ENCODE peak calls at places on chromosomes 4 and X, in five cellular contexts. Z, W, G, E and C are unnamed samples.

GRCh38 chrX:21524008-21524407 is 134.1 kb downstream of the KLHL34 start:
- DNase-seq in Z (no peak), W (no peak), G (no peak), E (no peak), C (no peak)

GRCh38 chrX:48595929-48596328 is 1.4 kb upstream of the WDR13 start:
- DNase-seq in Z (no peak), W (no peak), G (no peak), E (no peak), C (no peak)

GRCh38 chr4:165628572-165628971 is 244.5 kb upstream of the TLL1 start:
- DNase-seq in Z (no peak), W (no peak), G (no peak), E (no peak), C (no peak)

GRCh38 chrX:133653363-133653762 is 238.1 kb upstream of the GPC4 start:
- DNase-seq in Z (no peak), W (no peak), G (no peak), E (no peak), C (no peak)

GRCh38 chr4:65943076-65943475 is 272.8 kb upstream of the EPHA5 start:
- DNase-seq in Z (no peak), W (no peak), G (no peak), E (no peak), C (no peak)

GRCh38 chr4:145083891-145084640 is 13.9 kb downstream of the ANAPC10 start:
- DNase-seq in Z (no peak), W (no peak), G (no peak), E (no peak), C (no peak)

GRCh38 chr4:102761478-102761790 is 666 bp upstream of the MANBA start:
- DNase-seq in Z (no peak), W (no peak), G (peak), E (peak), C (no peak)

GRCh38 chr4:80448056-80448455 is 112.5 kb downstream of the CFAP299 start:
- DNase-seq in Z (no peak), W (no peak), G (no peak), E (no peak), C (no peak)

GRCh38 chr4:147530723-147531122 is 49.8 kb downstream of the EDNRA start:
- DNase-seq in Z (no peak), W (no peak), G (no peak), E (no peak), C (no peak)

GRCh38 chr4:71257761-71258160 is 81.1 kb upstream of the SLC4A4 start:
- DNase-seq in Z (no peak), W (no peak), G (no peak), E (no peak), C (no peak)

GRCh38 chrX:152072236-152072635 is 66.1 kb downstream of the MAGEA10 start:
- DNase-seq in Z (no peak), W (no peak), G (no peak), E (no peak), C (no peak)

GRCh38 chrX:116276191-116276700 is 105.7 kb downstream of the AGTR2 start:
- DNase-seq in Z (no peak), W (no peak), G (no peak), E (no peak), C (no peak)

GRCh38 chr4:187480146-187481145 is 515.1 kb upstream of the ZFP42 start:
- DNase-seq in Z (no peak), W (no peak), G (no peak), E (peak), C (no peak)

GRCh38 chr4:82529322-82529721 is 32.5 kb downstream of the TMEM150C start:
- DNase-seq in Z (no peak), W (no peak), G (no peak), E (no peak), C (no peak)

GRCh38 chrX:80879143-80879542 is 69.5 kb upstream of the BRWD3 start:
- DNase-seq in Z (no peak), W (no peak), G (no peak), E (peak), C (no peak)

GRCh38 chr4:10116625-10117423 is at the start of gene WDR1:
- DNase-seq in Z (peak), W (peak), G (peak), E (peak), C (peak)

GRCh38 chrX:2495595-2495994 is 5.2 kb downstream of the DHRSX start:
- DNase-seq in Z (peak), W (no peak), G (no peak), E (no peak), C (no peak)

GRCh38 chr4:87410157-87410556 is 12.2 kb upstream of the NUDT9 start:
- DNase-seq in Z (no peak), W (no peak), G (no peak), E (no peak), C (no peak)

GRCh38 chrX:72216973-72217372 is 21.9 kb downstream of the ERCC6L start:
- DNase-seq in Z (no peak), W (no peak), G (no peak), E (no peak), C (no peak)

GRCh38 chr4:101953949-101954348 is 163.4 kb downstream of the BANK1 start:
- DNase-seq in Z (no peak), W (no peak), G (no peak), E (no peak), C (no peak)

GRCh38 chr4:104488151-104488550 is 6.5 kb downstream of the CXXC4 start:
- DNase-seq in Z (no peak), W (no peak), G (no peak), E (no peak), C (no peak)

GRCh38 chr4:71211748-71212147 is 127.1 kb upstream of the SLC4A4 start:
- DNase-seq in Z (no peak), W (no peak), G (no peak), E (no peak), C (peak)

GRCh38 chr4:159855731-159856130 is 752.9 kb downstream of the RAPGEF2 start:
- DNase-seq in Z (no peak), W (no peak), G (no peak), E (no peak), C (no peak)

GRCh38 chrX:74063426-74064155 is 240.4 kb upstream of the ZCCHC13 start:
- DNase-seq in Z (no peak), W (no peak), G (no peak), E (no peak), C (no peak)

GRCh38 chrX:82816001-82816400 is 692.1 kb upstream of the POU3F4 start:
- DNase-seq in Z (no peak), W (no peak), G (no peak), E (no peak), C (no peak)

GRCh38 chr4:115219862-115220261 is 106.4 kb upstream of the NDST4 start:
- DNase-seq in Z (no peak), W (no peak), G (no peak), E (no peak), C (no peak)

GRCh38 chrX:125202486-125203378 is 116.9 kb upstream of the TEX13C start:
- DNase-seq in Z (no peak), W (no peak), G (no peak), E (no peak), C (no peak)

GRCh38 chrX:15761564-15762191 is 23.6 kb downstream of the CA5B start:
- DNase-seq in Z (no peak), W (no peak), G (no peak), E (peak), C (no peak)

GRCh38 chr4:88275516-88275915 is 8.8 kb downstream of the PPM1K start:
- DNase-seq in Z (no peak), W (no peak), G (no peak), E (no peak), C (no peak)

GRCh38 chr4:35559559-35560365 is 684.6 kb downstream of the ARAP2 start:
- DNase-seq in Z (no peak), W (no peak), G (no peak), E (no peak), C (no peak)

GRCh38 chr4:176441594-176441993 is 121.8 kb downstream of the SPCS3 start:
- DNase-seq in Z (no peak), W (no peak), G (no peak), E (no peak), C (no peak)

GRCh38 chr4:123446791-123447474 is 50.3 kb downstream of the SPRY1 start:
- DNase-seq in Z (no peak), W (no peak), G (no peak), E (no peak), C (no peak)

GRCh38 chr4:86493460-86493859 is 100.7 kb upstream of the PTPN13 start:
- DNase-seq in Z (no peak), W (no peak), G (no peak), E (no peak), C (no peak)

GRCh38 chr4:86977621-86978184 is 42.9 kb downstream of the AFF1 start:
- DNase-seq in Z (no peak), W (peak), G (peak), E (no peak), C (peak)

GRCh38 chr4:187363453-187363852 is 632.1 kb upstream of the ZFP42 start:
- DNase-seq in Z (no peak), W (no peak), G (no peak), E (no peak), C (no peak)

GRCh38 chrX:9535101-9535500 is 70.2 kb downstream of the TBL1X start:
- DNase-seq in Z (no peak), W (no peak), G (no peak), E (no peak), C (no peak)

DNA sequence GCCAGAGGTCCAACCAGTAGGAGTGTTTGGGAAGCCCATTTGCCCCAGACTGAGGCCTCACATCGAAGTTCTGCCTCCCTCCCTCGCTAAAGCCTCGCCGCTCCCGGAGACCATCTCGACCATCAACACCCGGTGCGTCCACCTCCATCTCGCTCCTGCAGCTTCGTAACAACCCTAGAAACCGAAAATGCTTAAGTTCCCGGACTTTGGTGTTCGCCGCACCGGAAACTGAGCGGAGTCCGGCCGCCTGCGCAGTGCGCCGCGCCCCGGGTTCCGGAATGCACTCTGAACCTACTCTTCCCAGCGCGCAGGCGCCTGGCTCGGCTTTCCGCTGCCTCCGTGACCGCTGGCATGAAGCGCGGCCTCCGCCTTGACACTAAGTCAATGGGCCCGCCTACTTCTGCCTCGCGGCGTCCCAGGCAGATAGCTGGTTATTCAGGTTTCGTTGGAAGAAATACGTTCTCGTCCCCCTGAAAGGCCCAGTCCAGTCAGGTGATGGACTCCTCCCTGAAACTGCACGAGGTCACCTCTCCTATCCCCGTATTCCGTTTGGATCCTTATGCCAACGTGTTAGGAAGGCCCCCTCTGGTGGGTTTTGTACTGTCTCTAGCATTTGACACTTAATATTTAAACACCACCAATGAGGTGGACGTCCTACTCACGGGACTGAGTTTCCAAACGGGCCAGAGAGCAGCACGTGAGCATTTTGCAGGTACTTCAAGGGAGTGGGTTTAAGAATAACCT is 21.4 kb downstream of the FABP2 start:
- DNase-seq in Z (peak), W (peak), G (peak), E (peak), C (peak)
- TF ChIP-seq POLR2A in Z (peak), W (peak), G (peak), E (peak), C (no peak)

DNA sequence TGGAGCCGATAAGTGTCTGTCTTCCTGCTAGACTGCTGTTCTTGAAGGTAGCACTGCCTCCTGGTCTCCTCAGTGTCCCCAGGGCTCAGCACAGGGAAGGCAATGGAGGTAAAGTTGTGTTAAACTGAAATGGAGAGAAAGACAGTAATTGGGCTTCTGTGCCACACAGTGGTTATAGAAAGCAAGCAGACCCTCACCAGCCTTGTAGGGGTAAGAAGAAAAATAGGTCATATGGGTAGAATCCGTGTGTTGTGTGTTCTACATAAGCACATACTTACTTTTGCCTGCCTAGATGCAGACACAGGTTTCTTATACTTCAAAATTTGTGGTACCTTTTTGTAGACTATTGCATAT is 49.7 kb downstream of the RHOH start:
- DNase-seq in Z (no peak), W (no peak), G (no peak), E (no peak), C (no peak)
- TF ChIP-seq POLR2A in Z (no peak), W (peak), G (no peak), E (no peak), C (no peak)

GRCh38 chr4:55238407-55238806 is 107.6 kb upstream of the SRD5A3 start:
- DNase-seq in Z (no peak), W (no peak), G (no peak), E (no peak), C (no peak)
- TF ChIP-seq POLR2A in Z (no peak), W (no peak), G (no peak), E (no peak), C (no peak)

DNA sequence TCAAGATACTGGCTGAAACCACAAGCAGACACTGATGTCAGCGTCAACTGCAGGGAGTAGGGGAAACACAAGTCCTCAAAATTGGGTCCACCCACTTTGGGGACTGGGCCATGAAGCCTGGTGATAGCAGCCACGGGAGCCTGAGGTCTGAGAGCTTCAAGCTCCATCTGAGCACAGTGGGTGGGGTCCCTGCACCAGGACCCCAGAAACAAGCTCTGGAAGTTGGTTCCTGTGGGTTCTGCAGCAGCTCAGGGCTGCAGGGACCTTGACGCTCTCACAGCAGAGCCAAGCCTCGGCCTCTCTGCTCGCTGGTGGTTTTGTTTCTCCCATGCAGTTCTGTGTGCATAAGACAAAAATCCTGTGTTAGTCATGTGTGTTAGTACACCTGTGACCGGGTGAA is 54.5 kb downstream of the CPLX1 start:
- DNase-seq in Z (no peak), W (no peak), G (no peak), E (no peak), C (no peak)
- TF ChIP-seq POLR2A in Z (no peak), W (no peak), G (no peak), E (no peak), C (no peak)

GRCh38 chrX:123859828-123860505 is at the start of gene XIAP:
- DNase-seq in Z (peak), W (peak), G (peak), E (peak), C (peak)
- TF ChIP-seq POLR2A in Z (peak), W (peak), G (peak), E (peak), C (no peak)

GRCh38 chr4:152522754-152523153 is 13.1 kb downstream of the FBXW7 start:
- DNase-seq in Z (no peak), W (no peak), G (no peak), E (no peak), C (no peak)
- TF ChIP-seq POLR2A in Z (no peak), W (no peak), G (no peak), E (no peak), C (no peak)

GRCh38 chr4:112144546-112145325 is 518 bp upstream of the FAM241A start:
- DNase-seq in Z (no peak), W (no peak), G (no peak), E (no peak), C (no peak)

GRCh38 chr4:112147697-112148096 is 2.4 kb downstream of the FAM241A start:
- DNase-seq in Z (no peak), W (no peak), G (no peak), E (no peak), C (no peak)

GRCh38 chr4:112142152-112142551 is 3.1 kb upstream of the FAM241A start:
- DNase-seq in Z (no peak), W (no peak), G (no peak), E (no peak), C (no peak)

GRCh38 chr4:112145326-112145819 is at the start of gene FAM241A:
- DNase-seq in Z (peak), W (peak), G (peak), E (peak), C (peak)

DNA sequence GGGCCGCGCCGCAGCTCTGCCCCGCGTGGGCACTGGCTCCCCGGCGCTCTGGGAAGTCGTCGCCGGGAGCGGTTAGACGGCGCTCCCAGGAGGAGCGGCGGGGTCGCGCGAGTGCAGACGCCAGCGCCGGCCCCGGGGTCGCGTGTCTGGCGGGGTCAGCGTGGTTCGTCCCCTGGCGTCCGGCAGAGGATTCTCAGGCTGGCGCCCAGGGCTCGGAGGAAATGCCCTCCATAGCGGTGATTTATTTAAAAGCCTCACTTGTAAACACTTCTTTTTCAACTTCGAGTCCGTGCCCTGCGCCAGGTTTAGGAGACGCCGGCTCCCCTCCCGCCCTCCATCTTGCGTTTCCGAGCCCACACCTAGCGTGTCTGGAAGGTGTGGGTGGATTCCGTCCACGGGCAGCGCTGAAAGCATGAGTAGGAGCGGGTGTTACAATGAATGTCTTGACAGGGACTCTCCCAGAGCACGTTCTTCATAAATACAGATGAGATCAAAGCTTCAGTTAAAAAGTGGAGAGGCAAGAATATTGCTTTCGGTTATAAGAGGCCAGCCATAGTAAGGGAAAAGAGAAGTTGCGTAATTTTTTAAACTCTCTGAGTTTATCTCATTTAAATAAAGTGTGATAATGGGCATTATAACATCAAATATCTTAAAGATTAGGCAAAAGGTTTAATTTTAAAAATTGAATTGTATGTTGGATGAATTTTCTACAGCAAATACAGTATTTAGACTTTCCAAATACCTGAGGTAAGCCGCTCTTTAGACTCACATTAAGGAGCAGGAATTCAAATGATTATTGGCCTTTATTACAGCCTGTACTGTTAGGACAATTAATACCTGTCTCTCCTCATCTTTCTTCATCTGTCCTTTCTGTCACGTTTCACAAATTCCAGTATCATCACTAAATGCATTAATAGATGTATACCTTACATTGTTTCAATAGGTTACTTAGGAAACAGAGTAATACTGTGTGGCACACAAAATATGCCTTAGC is 863 bp downstream of the FAM241A start:
- DNase-seq in Z (peak), W (peak), G (peak), E (peak), C (peak)
- TF ChIP-seq POLR2A in Z (no peak), W (no peak), G (no peak), E (no peak), C (no peak)